ENCODE peak calls at places on chromosomes 3 and 15, in four cellular contexts. K is IMR-90, P is A549, W is ovary. E is an unnamed sample.

GRCh38 chr15:48062476-48062875 is 58.3 kb upstream of the SLC24A5 start:
- DNase-seq in W (no peak), P (no peak), K (peak; percentile 61), E (no peak)

GRCh38 chr3:195181781-195182469 is 89.0 kb downstream of the XXYLT1 start:
- DNase-seq in K (no peak), W (no peak), P (no peak), E (no peak)

GRCh38 chr3:122245513-122246174 is 62.2 kb downstream of the CASR start:
- DNase-seq in W (no peak), P (no peak), K (peak; percentile 78), E (no peak)

GRCh38 chr15:79090487-79091203 is at the start of gene RASGRF1:
- DNase-seq in P (no peak), W (no peak), K (no peak), E (no peak)

GRCh38 chr3:107235193-107235922 is 141.9 kb upstream of the CCDC54 start:
- DNase-seq in P (no peak), K (peak; percentile 5), W (peak; percentile 30), E (no peak)

GRCh38 chr3:430186-430585 is 233.6 kb downstream of the CHL1 start:
- DNase-seq in W (no peak), K (no peak), P (no peak), E (no peak)

GRCh38 chr15:25611603-25612002 is 172.8 kb upstream of the UBE3A start:
- DNase-seq in P (no peak), K (peak; percentile 1), W (no peak), E (no peak)

GRCh38 chr3:12395349-12396012 is 88.8 kb upstream of the TSEN2 start:
- DNase-seq in P (no peak), K (peak; percentile 21), W (no peak), E (no peak)

GRCh38 chr3:36124118-36124796 is 256.0 kb upstream of the STAC start:
- DNase-seq in P (peak; percentile 39), W (no peak), K (peak; percentile 0), E (no peak)

GRCh38 chr3:100882571-100882981 is 110.6 kb downstream of the ABI3BP start:
- DNase-seq in P (no peak), W (no peak), K (peak; percentile 43), E (no peak)

GRCh38 chr3:52851348-52851747 is 16.5 kb upstream of the MUSTN1 start:
- DNase-seq in K (peak; percentile 49), P (peak; percentile 52), W (no peak), E (no peak)

GRCh38 chr3:134487406-134487805 is 1.5 kb downstream of the CEP63 start:
- DNase-seq in P (no peak), K (no peak), W (no peak), E (no peak)

GRCh38 chr15:78925956-78926743 is 18.7 kb downstream of the CTSH start:
- DNase-seq in P (no peak), K (no peak), W (no peak), E (no peak)

GRCh38 chr15:53644681-53645080 is 114.8 kb downstream of the WDR72 start:
- DNase-seq in K (no peak), W (no peak), P (no peak), E (no peak)

GRCh38 chr3:14424711-14425573 is 22.5 kb downstream of the SLC6A6 start:
- DNase-seq in P (no peak), K (peak; percentile 73), W (no peak), E (peak; percentile 54)

GRCh38 chr3:10678796-10679376 is 137.1 kb upstream of the SLC6A11 start:
- DNase-seq in W (no peak), K (no peak), P (no peak), E (no peak)

GRCh38 chr15:62503451-62503850 is 338.4 kb upstream of the C2CD4B start:
- DNase-seq in W (no peak), P (no peak), K (no peak), E (no peak)

GRCh38 chr3:193771736-193772135 is 178.7 kb downstream of the OPA1 start:
- DNase-seq in W (no peak), K (no peak), P (no peak), E (no peak)

GRCh38 chr3:72230774-72231379 is 445.9 kb upstream of the PROK2 start:
- DNase-seq in P (no peak), K (no peak), W (no peak), E (no peak)

GRCh38 chr3:52057806-52058099 is 1.4 kb upstream of the DUSP7 start:
- DNase-seq in P (no peak), W (no peak), K (no peak), E (no peak)

GRCh38 chr15:64775551-64776401 is at the start of gene RBPMS2:
- DNase-seq in W (peak; percentile 66), K (peak; percentile 2), P (peak; percentile 37), E (no peak)

GRCh38 chr15:74541494-74542191 is 623 bp downstream of the ARID3B start:
- DNase-seq in W (peak; percentile 44), K (peak; percentile 78), P (no peak), E (peak; percentile 66)

GRCh38 chr3:46080124-46080991 is 53.1 kb upstream of the XCR1 start:
- DNase-seq in P (no peak), W (no peak), K (no peak), E (no peak)

GRCh38 chr3:113533534-113533892 is 1.2 kb downstream of the SIDT1 start:
- DNase-seq in K (no peak), W (no peak), P (no peak), E (no peak)

GRCh38 chr15:75578206-75578947 is 738 bp downstream of the PTPN9 start:
- DNase-seq in K (no peak), W (peak; percentile 50), P (no peak), E (peak; percentile 72)
- TF ChIP-seq POLR2A in K (no peak), W (no peak), P (peak; percentile 28), E (peak; percentile 12)

GRCh38 chr3:32413845-32414526 is 22.3 kb downstream of the CMTM7 start:
- DNase-seq in K (no peak), P (no peak), W (no peak), E (no peak)
- TF ChIP-seq POLR2A in K (no peak), P (no peak), W (no peak), E (no peak)

GRCh38 chr15:49752517-49752916 is 131.7 kb downstream of the DTWD1 start:
- DNase-seq in K (no peak), W (no peak), P (no peak), E (no peak)

GRCh38 chr15:49760749-49761148 is 139.9 kb downstream of the DTWD1 start:
- DNase-seq in P (no peak), K (no peak), W (no peak), E (no peak)

GRCh38 chr15:49758856-49759255 is 138.0 kb downstream of the DTWD1 start:
- DNase-seq in W (no peak), P (no peak), K (peak; percentile 64), E (no peak)

DNA sequence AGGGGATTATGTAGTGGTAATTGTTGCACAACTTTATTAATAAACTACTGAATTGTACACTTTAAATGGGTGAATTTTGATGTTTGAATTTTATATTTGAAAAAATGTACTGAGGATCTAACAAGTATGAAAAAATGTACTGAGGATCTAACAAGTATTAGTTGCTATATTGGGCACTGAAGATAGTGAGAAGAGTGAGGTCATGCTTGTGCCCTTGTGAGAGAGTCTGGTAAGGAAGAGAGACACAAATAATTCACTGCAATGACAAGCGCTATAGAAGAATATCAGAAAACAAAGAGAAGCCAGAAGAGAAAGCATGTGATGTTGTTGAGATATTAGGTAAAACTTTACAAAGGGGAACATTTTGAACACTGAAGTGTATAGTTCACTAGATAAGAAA is 137.6 kb downstream of the DTWD1 start:
- DNase-seq in K (peak; percentile 5), W (no peak), P (no peak), E (no peak)
- TF ChIP-seq POLR2A in K (no peak), W (no peak), P (no peak), E (no peak)

DNA sequence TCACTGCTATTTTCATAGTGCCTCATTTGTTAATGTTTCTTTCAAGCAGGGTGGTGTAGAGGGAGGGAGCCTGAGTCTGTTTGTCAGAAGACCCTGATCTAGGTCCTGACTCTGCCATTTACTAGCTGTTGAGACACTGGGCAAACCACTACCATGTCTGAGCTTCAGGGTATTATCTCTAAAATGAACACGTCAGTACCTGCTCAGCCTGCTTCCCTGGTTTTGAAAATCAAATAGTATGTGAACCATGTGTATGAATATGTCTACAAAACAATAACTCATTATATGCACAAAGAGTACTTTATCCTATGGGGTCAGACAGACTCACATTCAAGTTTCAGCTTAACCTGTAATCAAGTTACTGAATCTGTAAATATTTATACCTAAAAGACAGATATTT is 25.1 kb downstream of the SYNPR start:
- DNase-seq in P (no peak), K (no peak), W (no peak), E (no peak)
- TF ChIP-seq POLR2A in P (no peak), K (no peak), W (no peak), E (no peak)

GRCh38 chr3:57758686-57759085 is 2.6 kb downstream of the SLMAP start:
- DNase-seq in P (no peak), K (peak; percentile 39), W (no peak), E (no peak)

GRCh38 chr3:57755368-57756021 is 614 bp upstream of the SLMAP start:
- DNase-seq in K (peak; percentile 38), W (no peak), P (peak; percentile 44), E (peak; percentile 78)

GRCh38 chr3:57756528-57757401 is 656 bp downstream of the SLMAP start:
- DNase-seq in W (peak; percentile 60), K (peak; percentile 74), P (peak; percentile 30), E (peak; percentile 70)

GRCh38 chr3:57757642-57758297 is 1.7 kb downstream of the SLMAP start:
- DNase-seq in W (peak; percentile 35), K (peak; percentile 28), P (peak; percentile 19), E (no peak)

GRCh38 chr3:57756022-57756527 is at the start of gene SLMAP:
- DNase-seq in K (peak; percentile 96), W (peak; percentile 94), P (peak; percentile 83), E (peak; percentile 97)
- TF ChIP-seq POLR2A in K (peak; percentile 68), W (peak; percentile 53), P (peak; percentile 80), E (peak; percentile 80)

GRCh38 chr15:41659190-41659589 is 1.0 kb upstream of the MGA start:
- DNase-seq in W (no peak), K (no peak), P (no peak), E (no peak)

GRCh38 chr15:41659855-41660234 is 360 bp upstream of the MGA start:
- DNase-seq in P (no peak), W (no peak), K (no peak), E (no peak)

GRCh38 chr15:41661529-41662225 is 1.5 kb downstream of the MGA start:
- DNase-seq in W (peak; percentile 76), P (peak; percentile 48), K (peak; percentile 82), E (peak; percentile 88)

GRCh38 chr15:41661078-41661528 is 898 bp downstream of the MGA start:
- DNase-seq in K (no peak), P (no peak), W (no peak), E (no peak)

DNA sequence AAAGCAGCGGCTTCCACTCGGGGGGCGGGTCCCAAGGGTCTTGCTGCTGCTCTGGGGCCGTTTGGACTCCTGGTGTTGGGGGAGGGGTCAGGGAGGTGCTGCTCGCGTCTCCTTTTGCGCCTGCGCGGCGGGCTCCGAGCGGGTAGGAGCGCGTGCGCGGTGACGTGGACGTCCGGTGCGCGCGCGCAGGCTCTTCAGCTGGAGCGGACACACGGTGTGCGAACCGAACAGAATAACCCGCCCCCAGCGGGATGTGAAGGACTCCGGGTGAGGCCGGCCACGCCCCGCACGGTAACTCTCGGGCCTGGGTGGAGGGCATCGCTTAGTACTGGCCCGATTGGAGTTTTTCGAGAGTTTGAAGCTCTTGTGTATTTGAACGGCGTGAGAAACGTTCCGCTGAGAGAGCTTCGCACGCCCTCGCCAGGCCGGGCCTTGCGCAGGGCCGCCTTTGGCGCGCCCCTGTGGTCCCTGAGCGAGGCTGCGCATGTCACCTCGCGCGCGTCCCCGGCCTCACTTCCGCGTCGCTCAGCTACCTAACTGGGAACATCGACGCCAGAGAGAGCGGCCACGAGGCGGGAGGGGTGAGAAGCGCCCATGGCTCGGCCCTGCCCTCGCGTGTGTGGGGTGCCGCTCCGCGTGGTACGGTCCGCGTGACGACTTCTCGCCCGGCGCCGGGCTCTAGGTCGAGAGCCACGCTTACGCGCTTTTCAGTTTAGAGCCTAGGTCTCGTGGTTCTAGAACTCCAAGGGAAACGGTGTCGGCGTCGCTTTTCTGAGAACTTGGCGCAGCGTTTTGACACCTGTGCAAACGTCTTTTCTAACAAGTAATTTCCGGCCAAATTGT is at the start of gene MGA:
- DNase-seq in P (peak; percentile 35), W (peak; percentile 89), K (peak; percentile 92), E (peak; percentile 97)
- TF ChIP-seq POLR2A in P (no peak), W (peak; percentile 43), K (peak; percentile 56), E (peak; percentile 68)